ENCODE peak calls at places on chromosomes 4 and X, in five cellular contexts. F, T, I, Z and Q are unnamed samples.

GRCh38 chr4:5931526-5931925 is 38.6 kb upstream of the CRMP1 start:
- DNase-seq in F (no peak), T (no peak), I (no peak), Z (no peak), Q (peak; percentile 35)

GRCh38 chr4:112234952-112235609 is 3.5 kb downstream of the AP1AR start:
- DNase-seq in F (peak; percentile 46), T (peak; percentile 89), I (no peak), Z (peak; percentile 74), Q (no peak)

GRCh38 chr4:98565646-98566403 is 92.6 kb downstream of the TSPAN5 start:
- DNase-seq in F (no peak), T (peak; percentile 13), I (no peak), Z (no peak), Q (no peak)

GRCh38 chrX:73964607-73965006 is 339.4 kb upstream of the ZCCHC13 start:
- DNase-seq in F (no peak), T (no peak), I (no peak), Z (no peak), Q (no peak)

GRCh38 chr4:140807491-140808257 is 51.5 kb upstream of the TBC1D9 start:
- DNase-seq in F (no peak), T (no peak), I (no peak), Z (no peak), Q (no peak)

GRCh38 chr4:43882470-43882869 is 566.1 kb downstream of the KCTD8 start:
- DNase-seq in F (no peak), T (no peak), I (no peak), Z (no peak), Q (no peak)

GRCh38 chr4:74545488-74545887 is 100.6 kb downstream of the AREG start:
- DNase-seq in F (no peak), T (peak; percentile 83), I (no peak), Z (no peak), Q (no peak)

GRCh38 chr4:122661661-122662160 is 40.8 kb upstream of the IL21 start:
- DNase-seq in F (no peak), T (peak; percentile 40), I (no peak), Z (no peak), Q (no peak)

GRCh38 chrX:38861489-38861888 is 60.2 kb downstream of the MID1IP1 start:
- DNase-seq in F (no peak), T (peak; percentile 70), I (no peak), Z (no peak), Q (no peak)

GRCh38 chr4:52173470-52174055 is 122.5 kb downstream of the SPATA18 start:
- DNase-seq in F (peak; percentile 35), T (peak; percentile 66), I (no peak), Z (no peak), Q (no peak)

GRCh38 chr4:102757681-102758080 is 3.1 kb downstream of the MANBA start:
- DNase-seq in F (no peak), T (no peak), I (no peak), Z (no peak), Q (no peak)

GRCh38 chrX:38807873-38808272 is 6.6 kb downstream of the MID1IP1 start:
- DNase-seq in F (no peak), T (peak; percentile 41), I (no peak), Z (no peak), Q (no peak)

GRCh38 chr4:183328832-183329231 is 6.6 kb upstream of the CLDN24 start:
- DNase-seq in F (no peak), T (peak; percentile 81), I (no peak), Z (no peak), Q (no peak)

GRCh38 chrX:38654302-38654701 is 93.0 kb downstream of the TSPAN7 start:
- DNase-seq in F (no peak), T (peak; percentile 57), I (no peak), Z (no peak), Q (no peak)

GRCh38 chrX:68261060-68261672 is 172.1 kb downstream of the OPHN1 start:
- DNase-seq in F (no peak), T (peak; percentile 25), I (no peak), Z (peak; percentile 48), Q (no peak)

GRCh38 chr4:161583549-161583948 is 580.3 kb downstream of the FSTL5 start:
- DNase-seq in F (no peak), T (no peak), I (no peak), Z (no peak), Q (no peak)

GRCh38 chr4:105951198-105951597 is 55.9 kb downstream of the NPNT start:
- DNase-seq in F (no peak), T (peak; percentile 69), I (no peak), Z (no peak), Q (no peak)

GRCh38 chr4:32847466-32847865 is 2127.3 kb downstream of the PCDH7 start:
- DNase-seq in F (no peak), T (peak; percentile 10), I (no peak), Z (no peak), Q (no peak)

GRCh38 chrX:109760922-109761250 is 27.8 kb upstream of the ACSL4 start:
- DNase-seq in F (no peak), T (no peak), I (no peak), Z (no peak), Q (no peak)

GRCh38 chr4:74217365-74217764 is 59.4 kb downstream of the MTHFD2L start:
- DNase-seq in F (no peak), T (peak; percentile 37), I (no peak), Z (no peak), Q (no peak)

GRCh38 chr4:147480891-147481576 is at the start of gene EDNRA:
- DNase-seq in F (peak; percentile 49), T (peak; percentile 60), I (no peak), Z (no peak), Q (no peak)

GRCh38 chr4:145939856-145940255 is 1.2 kb upstream of the ZNF827 start:
- DNase-seq in F (no peak), T (no peak), I (no peak), Z (no peak), Q (no peak)

GRCh38 chrX:152020895-152021294 is 46.4 kb upstream of the GABRE start:
- DNase-seq in F (no peak), T (no peak), I (no peak), Z (no peak), Q (no peak)

GRCh38 chrX:8755813-8756212 is 23.9 kb upstream of the ANOS1 start:
- DNase-seq in F (no peak), T (no peak), I (no peak), Z (no peak), Q (no peak)

GRCh38 chrX:42664706-42665105 is 113.3 kb downstream of the PPP1R2C start:
- DNase-seq in F (no peak), T (no peak), I (no peak), Z (no peak), Q (no peak)

GRCh38 chr4:7845493-7846124 is 94.1 kb downstream of the AFAP1 start:
- DNase-seq in F (no peak), T (no peak), I (no peak), Z (peak; percentile 64), Q (no peak)

GRCh38 chr4:78954048-78954666 is 14.9 kb upstream of the PAQR3 start:
- DNase-seq in F (no peak), T (peak; percentile 25), I (no peak), Z (no peak), Q (no peak)

GRCh38 chr4:41613362-41613761 is 75.4 kb downstream of the LIMCH1 start:
- DNase-seq in F (peak; percentile 21), T (no peak), I (no peak), Z (no peak), Q (no peak)

GRCh38 chr4:40046311-40046980 is 10.2 kb upstream of the N4BP2 start:
- DNase-seq in F (peak; percentile 19), T (peak; percentile 90), I (no peak), Z (no peak), Q (no peak)

GRCh38 chrX:67543818-67544217 is at the start of gene AR:
- DNase-seq in F (peak; percentile 73), T (peak; percentile 55), I (peak; percentile 20), Z (peak; percentile 83), Q (peak; percentile 81)

GRCh38 chrX:6187256-6187655 is 41.4 kb downstream of the NLGN4X start:
- DNase-seq in F (no peak), T (no peak), I (no peak), Z (no peak), Q (no peak)

GRCh38 chr4:67091668-67092067 is 453.6 kb downstream of the CENPC start:
- DNase-seq in F (no peak), T (no peak), I (no peak), Z (no peak), Q (no peak)

GRCh38 chr4:40180356-40180755 is 16.5 kb upstream of the RHOH start:
- DNase-seq in F (no peak), T (peak; percentile 77), I (no peak), Z (no peak), Q (no peak)

GRCh38 chr4:90189128-90189527 is 61.9 kb downstream of the CCSER1 start:
- DNase-seq in F (no peak), T (no peak), I (no peak), Z (no peak), Q (no peak)

GRCh38 chr4:181548873-181549541 is 694.2 kb upstream of the TENM3 start:
- DNase-seq in F (no peak), T (peak; percentile 77), I (no peak), Z (no peak), Q (no peak)

GRCh38 chr4:159374749-159375535 is 272.1 kb downstream of the RAPGEF2 start:
- DNase-seq in F (no peak), T (peak; percentile 70), I (no peak), Z (no peak), Q (no peak)

GRCh38 chr4:48129307-48130014 is 4.6 kb downstream of the TXK start:
- DNase-seq in F (peak; percentile 7), T (peak; percentile 29), I (no peak), Z (no peak), Q (no peak)

GRCh38 chr4:155643087-155643486 is 23.6 kb upstream of the GUCY1A1 start:
- DNase-seq in F (no peak), T (no peak), I (no peak), Z (no peak), Q (no peak)
- H3K27me3 ChIP-seq in F (no peaks in the 10 kb centered on the region), T (no peaks in the 10 kb centered on the region), I (no peaks in the 10 kb centered on the region), Z (no peaks in the 10 kb centered on the region), Q (no peaks in the 10 kb centered on the region)

GRCh38 chr4:793109-793861 is 32.6 kb downstream of the CPLX1 start:
- DNase-seq in F (no peak), T (no peak), I (no peak), Z (no peak), Q (no peak)
- H3K27me3 ChIP-seq in F (no peaks in the 10 kb centered on the region), T (peaks cover 84% of the 10 kb centered on the region), I (peaks cover 34% of the 10 kb centered on the region), Z (peaks cover 62% of the 10 kb centered on the region), Q (peaks cover 67% of the 10 kb centered on the region)

DNA sequence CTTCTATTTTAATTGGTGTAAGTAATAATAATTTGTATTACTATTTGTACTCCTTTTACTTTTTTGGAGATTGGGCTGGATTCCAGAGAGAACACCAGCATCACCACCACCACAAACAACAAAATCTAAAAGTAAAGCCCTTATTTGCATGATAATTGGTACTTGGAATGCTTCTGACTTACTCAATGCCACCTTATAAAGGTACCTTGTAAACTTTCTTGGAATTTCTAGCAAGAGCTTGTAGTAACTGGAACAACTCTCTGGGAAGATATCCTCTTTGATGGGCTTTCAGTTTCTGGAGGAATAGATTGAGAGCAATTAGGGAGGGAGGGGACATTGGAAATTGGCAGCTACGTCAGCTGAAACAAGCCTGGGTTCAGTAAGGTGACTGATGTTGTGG is 20.2 kb upstream of the PITX2 start:
- DNase-seq in F (no peak), T (no peak), I (no peak), Z (no peak), Q (no peak)
- H3K27me3 ChIP-seq in F (no peaks in the 10 kb centered on the region), T (peaks cover 80% of the 10 kb centered on the region), I (peaks cover 65% of the 10 kb centered on the region), Z (peaks cover 49% of the 10 kb centered on the region), Q (peaks cover 68% of the 10 kb centered on the region)

GRCh38 chr4:46993075-46994006 is at the start of gene GABRA4:
- DNase-seq in F (no peak), T (no peak), I (peak; percentile 39), Z (no peak), Q (no peak)
- H3K27me3 ChIP-seq in F (no peaks in the 10 kb centered on the region), T (peaks cover 98% of the 10 kb centered on the region), I (no peaks in the 10 kb centered on the region), Z (peaks cover 8% of the 10 kb centered on the region), Q (peaks cover 35% of the 10 kb centered on the region)